ENCODE peak calls at places on chromosomes 3 and 15, in six cellular contexts. S is psoas muscle, E is neural progenitor cell, Q is A549, I is H9, K is IMR-90. U is an unnamed sample.

GRCh38 chr3:171829841-171830559 is 13.1 kb upstream of the TMEM212 start:
- DNase-seq in S (peak), E (peak), Q (peak), I (peak), K (peak), U (no peak)

GRCh38 chr3:181687738-181688137 is 24.0 kb upstream of the SOX2 start:
- DNase-seq in S (no peak), E (no peak), Q (no peak), I (no peak), K (no peak), U (no peak)

GRCh38 chr3:28575748-28576589 is 227.3 kb upstream of the AZI2 start:
- DNase-seq in S (peak), E (peak), Q (no peak), I (peak), K (no peak), U (peak)

GRCh38 chr15:74838117-74838516 is 4.8 kb downstream of the ULK3 start:
- DNase-seq in S (no peak), E (no peak), Q (no peak), I (no peak), K (no peak), U (no peak)

GRCh38 chr3:47019201-47019600 is 39.7 kb downstream of the NBEAL2 start:
- DNase-seq in S (no peak), E (no peak), Q (no peak), I (no peak), K (peak), U (no peak)

GRCh38 chr15:99562238-99562637 is 3.5 kb upstream of the MEF2A start:
- DNase-seq in S (no peak), E (no peak), Q (no peak), I (no peak), K (no peak), U (no peak)

GRCh38 chr3:20669675-20670074 is 483.7 kb upstream of the SGO1 start:
- DNase-seq in S (no peak), E (no peak), Q (no peak), I (no peak), K (no peak), U (no peak)

GRCh38 chr3:160498202-160498601 is 48.6 kb upstream of the TRIM59 start:
- DNase-seq in S (no peak), E (no peak), Q (no peak), I (no peak), K (no peak), U (no peak)

GRCh38 chr15:67133026-67133425 is 67.6 kb downstream of the SMAD3 start:
- DNase-seq in S (no peak), E (no peak), Q (no peak), I (no peak), K (no peak), U (no peak)

GRCh38 chr15:85010472-85011209 is 29.0 kb downstream of the PDE8A start:
- DNase-seq in S (no peak), E (peak), Q (no peak), I (no peak), K (no peak), U (no peak)

GRCh38 chr3:178255315-178255714 is 280.9 kb upstream of the KCNMB2 start:
- DNase-seq in S (no peak), E (no peak), Q (no peak), I (no peak), K (peak), U (no peak)

GRCh38 chr3:61683409-61684261 is 122.3 kb downstream of the PTPRG start:
- DNase-seq in S (no peak), E (no peak), Q (no peak), I (no peak), K (no peak), U (no peak)

GRCh38 chr3:110579841-110580550 is 491.6 kb upstream of the NECTIN3 start:
- DNase-seq in S (no peak), E (no peak), Q (no peak), I (no peak), K (peak), U (no peak)

GRCh38 chr15:70491183-70491621 is 272.2 kb downstream of the UACA start:
- DNase-seq in S (no peak), E (no peak), Q (no peak), I (no peak), K (peak), U (no peak)

GRCh38 chr15:90075420-90076289 is 26.6 kb downstream of the IDH2 start:
- DNase-seq in S (no peak), E (no peak), Q (no peak), I (peak), K (no peak), U (no peak)

GRCh38 chr3:160162440-160162839 is 62.8 kb upstream of the C3orf80 start:
- DNase-seq in S (no peak), E (peak), Q (no peak), I (peak), K (no peak), U (no peak)

GRCh38 chr15:77186518-77187095 is 115.7 kb upstream of the TSPAN3 start:
- DNase-seq in S (no peak), E (peak), Q (no peak), I (no peak), K (peak), U (no peak)

GRCh38 chr3:64163755-64164148 is 61.5 kb downstream of the PRICKLE2 start:
- DNase-seq in S (no peak), E (no peak), Q (no peak), I (no peak), K (peak), U (no peak)

GRCh38 chr15:40769310-40770146 is at the start of gene C15orf62:
- DNase-seq in S (no peak), E (no peak), Q (no peak), I (no peak), K (peak), U (no peak)

GRCh38 chr3:149443545-149443912 is 31.0 kb upstream of the TM4SF4 start:
- DNase-seq in S (no peak), E (no peak), Q (no peak), I (no peak), K (no peak), U (no peak)

GRCh38 chr15:89400121-89400996 is 65.7 kb upstream of the POLG start:
- DNase-seq in S (no peak), E (peak), Q (peak), I (peak), K (no peak), U (no peak)

GRCh38 chr3:196288141-196288460 is 575 bp upstream of the PCYT1A start:
- DNase-seq in S (no peak), E (no peak), Q (peak), I (no peak), K (peak), U (peak)

GRCh38 chr3:44557074-44557473 is 2.1 kb downstream of the ZKSCAN7 start:
- DNase-seq in S (no peak), E (no peak), Q (no peak), I (no peak), K (no peak), U (no peak)

GRCh38 chr3:44555753-44556152 is 760 bp downstream of the ZKSCAN7 start:
- DNase-seq in S (no peak), E (no peak), Q (no peak), I (no peak), K (peak), U (no peak)

GRCh38 chr3:44554626-44555592 is at the start of gene ZKSCAN7:
- DNase-seq in S (peak), E (peak), Q (no peak), I (peak), K (peak), U (no peak)
- TF ChIP-seq CTCF in S (no peak), E (peak), Q (no peak), I (peak), K (peak), U (no peak)

DNA sequence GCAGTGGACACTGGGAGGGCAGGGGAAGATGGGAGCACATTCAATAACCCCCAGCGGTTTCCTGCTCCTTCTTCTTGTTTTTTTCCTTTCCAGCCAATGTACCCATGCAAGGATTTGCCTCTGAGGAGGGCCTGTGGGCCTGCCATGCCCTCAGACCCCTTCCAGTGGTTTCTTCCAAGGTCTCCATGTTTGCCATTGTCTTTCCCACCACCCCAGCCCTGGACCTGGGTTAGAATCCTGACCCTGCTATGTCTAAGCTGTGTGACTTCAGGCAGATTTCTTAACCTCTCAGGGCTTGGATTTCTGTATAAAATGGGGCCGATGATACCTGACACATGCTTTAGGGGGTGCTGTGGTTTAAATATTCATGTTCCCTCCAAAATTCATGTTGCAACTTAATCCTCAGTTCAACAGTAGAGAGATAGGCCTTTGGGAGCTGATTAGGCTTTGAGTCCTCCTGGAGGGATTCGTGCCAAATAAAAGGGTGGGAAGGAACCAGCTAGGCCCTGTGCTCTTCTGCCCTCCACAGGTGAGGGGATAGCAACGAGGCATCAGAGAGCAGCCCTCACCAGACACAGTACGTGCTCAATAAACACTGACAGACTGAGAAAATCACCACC is 46.3 kb upstream of the FLNB start:
- DNase-seq in S (no peak), E (no peak), Q (no peak), I (no peak), K (peak), U (no peak)
- TF ChIP-seq CTCF in S (no peak), E (no peak), Q (peak), I (peak), K (peak), U (no peak)

DNA sequence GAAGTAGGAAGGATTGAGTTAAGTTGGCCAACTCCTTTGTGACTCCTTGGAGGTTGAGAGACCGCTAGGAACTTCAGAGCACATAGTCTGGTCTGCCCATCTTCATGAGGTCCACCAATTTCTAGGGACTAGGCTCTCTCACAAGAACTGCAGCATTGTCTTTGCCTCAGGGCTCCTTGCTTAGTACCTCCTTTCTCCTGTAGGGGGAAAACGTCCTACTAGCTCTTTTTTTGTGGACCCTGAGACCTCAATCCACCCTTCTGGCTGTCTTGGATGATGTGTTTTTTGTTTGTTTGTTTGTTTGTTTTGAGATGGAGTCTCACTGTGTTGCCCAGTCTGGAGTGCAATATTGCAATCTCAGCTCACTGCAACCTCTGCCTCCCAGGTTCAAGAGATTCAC is 21.6 kb downstream of the REC114 start:
- DNase-seq in S (no peak), E (peak), Q (peak), I (peak), K (no peak), U (no peak)
- TF ChIP-seq CTCF in S (no peak), E (peak), Q (no peak), I (peak), K (no peak), U (no peak)

GRCh38 chr15:60591491-60592385 is 112.8 kb upstream of the ICE2 start:
- DNase-seq in S (peak), E (peak), Q (peak), I (peak), K (no peak), U (no peak)
- TF ChIP-seq CTCF in S (peak), E (no peak), Q (no peak), I (no peak), K (no peak), U (no peak)

DNA sequence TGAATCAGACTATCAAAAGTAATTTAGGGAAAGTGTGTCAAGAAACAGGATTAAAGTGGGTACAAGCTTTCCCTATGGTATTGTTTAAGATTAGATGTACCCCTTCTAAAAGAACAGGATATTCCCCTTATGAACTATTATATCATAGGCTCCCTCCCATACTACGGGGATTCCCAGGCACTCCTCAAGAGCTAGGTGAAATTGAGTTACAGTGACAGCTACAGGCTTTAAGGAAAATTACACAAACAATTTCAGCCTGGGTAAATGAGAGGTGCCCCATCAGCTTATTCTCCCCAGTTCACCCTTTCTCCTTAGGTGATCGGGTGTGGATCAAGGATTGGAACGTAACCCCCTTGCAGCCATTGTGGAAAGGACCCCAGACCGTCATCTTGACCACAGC is 240.8 kb upstream of the CNTN6 start:
- DNase-seq in S (no peak), E (no peak), Q (no peak), I (no peak), K (no peak), U (no peak)
- TF ChIP-seq CTCF in S (no peak), E (peak), Q (no peak), I (peak), K (no peak), U (peak)

GRCh38 chr3:131658115-131658514 is 155.3 kb upstream of the MRPL3 start:
- DNase-seq in S (no peak), E (no peak), Q (no peak), I (no peak), K (no peak), U (no peak)
- TF ChIP-seq CTCF in S (no peak), E (no peak), Q (no peak), I (no peak), K (no peak), U (peak)

GRCh38 chr15:32029862-32030781 is at the start of gene CHRNA7:
- DNase-seq in S (peak), E (peak), Q (peak), I (peak), K (peak), U (peak)
- TF ChIP-seq CTCF in S (peak), E (peak), Q (no peak), I (peak), K (peak), U (no peak)

DNA sequence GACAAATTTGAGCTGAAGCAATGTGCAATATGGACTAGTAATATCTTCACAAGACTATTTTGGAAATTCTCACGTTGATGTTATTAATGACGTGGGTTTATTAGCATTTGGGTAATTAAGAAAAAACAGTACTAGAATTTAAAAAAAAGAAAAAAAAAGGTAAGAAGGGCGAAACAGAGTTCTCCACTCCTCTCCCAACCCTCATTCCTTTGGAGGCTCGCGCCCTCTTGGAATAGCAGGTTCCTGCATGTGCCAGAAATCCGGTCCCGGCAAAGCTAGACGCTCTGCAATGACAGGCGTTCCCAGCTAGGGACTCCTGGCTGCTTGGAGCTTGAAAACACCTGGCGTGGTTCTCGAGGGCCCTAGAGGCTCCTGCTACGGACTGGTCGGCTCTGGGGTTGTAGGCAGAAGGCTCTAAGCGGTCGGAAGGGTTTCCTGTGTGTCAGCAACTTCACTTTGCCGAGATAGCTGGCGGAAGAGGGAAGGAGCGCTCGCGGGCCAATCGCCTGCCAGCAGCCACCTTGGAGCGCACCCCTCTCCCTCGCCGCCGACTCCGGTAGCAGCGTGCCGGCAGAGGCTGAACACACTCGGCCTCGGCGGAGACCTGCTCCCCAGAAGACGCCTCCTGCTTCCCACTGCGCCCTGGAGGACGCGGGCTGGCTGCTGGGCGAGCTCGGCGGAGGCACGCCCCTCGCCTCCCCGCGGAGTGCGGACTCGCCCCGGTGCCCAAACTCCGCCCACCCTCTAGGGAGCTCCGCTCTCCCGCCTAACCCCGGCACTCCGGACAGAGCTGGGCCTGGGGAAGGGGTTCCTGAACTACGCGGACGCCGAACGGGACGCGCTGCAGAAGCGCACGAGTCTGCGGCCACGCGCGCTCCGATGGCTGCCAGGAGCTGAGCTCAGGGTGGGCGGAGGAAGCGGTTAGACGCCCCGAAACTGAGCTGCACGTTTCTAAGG is at the start of gene P2RY1:
- DNase-seq in S (peak), E (peak), Q (peak), I (peak), K (peak), U (no peak)
- TF ChIP-seq CTCF in S (peak), E (no peak), Q (no peak), I (peak), K (no peak), U (no peak)

U was measured in D721Med.